ENCODE peak calls at places on chromosome 13, in eight cellular contexts. G, P, U, N, T, A, M and H are unnamed samples.

GRCh38 chr13:102940143-102940542 is 94.3 kb downstream of the ERCC5 start:
- DNase-seq in G (no peak), P (no peak), U (peak), N (no peak), T (no peak), A (no peak), M (no peak), H (no peak)

GRCh38 chr13:30739646-30740642 is 4.6 kb downstream of the ALOX5AP start:
- DNase-seq in G (no peak), P (peak), U (no peak), N (peak), T (peak), A (no peak), M (no peak), H (no peak)

GRCh38 chr13:99285432-99286182 is 21.6 kb downstream of the GPR183 start:
- DNase-seq in G (no peak), P (no peak), U (no peak), N (no peak), T (peak), A (no peak), M (no peak), H (no peak)

GRCh38 chr13:80030491-80030890 is 310.4 kb downstream of the SPRY2 start:
- DNase-seq in G (no peak), P (peak), U (no peak), N (no peak), T (no peak), A (no peak), M (no peak), H (no peak)

GRCh38 chr13:40483601-40484000 is 182.8 kb downstream of the FOXO1 start:
- DNase-seq in G (no peak), P (no peak), U (no peak), N (peak), T (no peak), A (no peak), M (peak), H (no peak)

GRCh38 chr13:27432612-27433210 is 8.3 kb downstream of the GTF3A start:
- DNase-seq in G (no peak), P (no peak), U (no peak), N (no peak), T (no peak), A (no peak), M (no peak), H (no peak)

GRCh38 chr13:71359641-71360040 is 507.4 kb downstream of the DACH1 start:
- DNase-seq in G (no peak), P (no peak), U (no peak), N (no peak), T (no peak), A (no peak), M (no peak), H (no peak)

GRCh38 chr13:106612688-106613087 is 44.8 kb upstream of the ARGLU1 start:
- DNase-seq in G (peak), P (peak), U (no peak), N (no peak), T (no peak), A (no peak), M (peak), H (no peak)

GRCh38 chr13:73058432-73058740 is 419 bp upstream of the KLF5 start:
- DNase-seq in G (no peak), P (no peak), U (no peak), N (no peak), T (no peak), A (no peak), M (no peak), H (no peak)

GRCh38 chr13:99322297-99323103 is 15.3 kb upstream of the GPR183 start:
- DNase-seq in G (no peak), P (peak), U (no peak), N (no peak), T (peak), A (no peak), M (no peak), H (no peak)

GRCh38 chr13:99307648-99308339 is 595 bp upstream of the GPR183 start:
- DNase-seq in G (no peak), P (peak), U (no peak), N (no peak), T (peak), A (no peak), M (no peak), H (no peak)

GRCh38 chr13:46355906-46356305 is 31.1 kb downstream of the RUBCNL start:
- DNase-seq in G (no peak), P (no peak), U (no peak), N (no peak), T (no peak), A (no peak), M (no peak), H (no peak)

GRCh38 chr13:44651209-44651608 is 75.1 kb upstream of the TSC22D1 start:
- DNase-seq in G (no peak), P (no peak), U (no peak), N (no peak), T (no peak), A (peak), M (no peak), H (no peak)

GRCh38 chr13:112103260-112103843 is 36.4 kb downstream of the SOX1 start:
- DNase-seq in G (no peak), P (no peak), U (no peak), N (no peak), T (no peak), A (no peak), M (no peak), H (no peak)

GRCh38 chr13:48749699-48750473 is 96.2 kb downstream of the CYSLTR2 start:
- DNase-seq in G (peak), P (peak), U (peak), N (no peak), T (peak), A (no peak), M (peak), H (no peak)

GRCh38 chr13:73765651-73766384 is 368.4 kb downstream of the KLF12 start:
- DNase-seq in G (peak), P (no peak), U (peak), N (peak), T (no peak), A (peak), M (peak), H (peak)

GRCh38 chr13:110116072-110116487 is 190.9 kb downstream of the COL4A1 start:
- DNase-seq in G (peak), P (no peak), U (peak), N (no peak), T (peak), A (no peak), M (peak), H (no peak)

GRCh38 chr13:29936051-29936813 is 85.8 kb upstream of the UBL3 start:
- DNase-seq in G (no peak), P (no peak), U (no peak), N (peak), T (no peak), A (no peak), M (no peak), H (no peak)

GRCh38 chr13:98307392-98307743 is 130.3 kb upstream of the RNF113B start:
- DNase-seq in G (no peak), P (no peak), U (no peak), N (no peak), T (no peak), A (no peak), M (no peak), H (no peak)

GRCh38 chr13:106348032-106348431 is 187.4 kb downstream of the EFNB2 start:
- DNase-seq in G (no peak), P (peak), U (no peak), N (peak), T (peak), A (no peak), M (no peak), H (peak)

GRCh38 chr13:23822252-23822824 is 66.9 kb downstream of the MIPEP start:
- DNase-seq in G (no peak), P (peak), U (no peak), N (no peak), T (no peak), A (no peak), M (no peak), H (no peak)

GRCh38 chr13:88586263-88586662 is 915.1 kb downstream of the SLITRK5 start:
- DNase-seq in G (no peak), P (peak), U (no peak), N (no peak), T (no peak), A (no peak), M (no peak), H (no peak)